ENCODE peak calls at places on chromosomes 7 and 10, in seven cellular contexts. One of them, this sample, is unnamed.

GRCh38 chr7:42144253-42145002 is 92.6 kb downstream of the GLI3 start:
- DNase-seq in NB4: no peak
- DNase-seq in SHP77 treated with DMSO at 0.1 percent for 48 hours: no peak
- DNase-seq in NCI-H1105: no peak
- DNase-seq in neuronal stem cell: no peak
- DNase-seq in activated T-helper 1 cell treated with Interleukin-2 at 50 U/mL for 16 hours: no peak
- DNase-seq in uterus: no peak
- DNase-seq in this sample: no peak

GRCh38 chr7:47420117-47420780 is 161.7 kb downstream of the TNS3 start:
- DNase-seq in neuronal stem cell: no peak
- DNase-seq in NB4: no peak
- DNase-seq in uterus: no peak
- DNase-seq in SHP77 treated with DMSO at 0.1 percent for 48 hours: no peak
- DNase-seq in NCI-H1105: no peak
- DNase-seq in activated T-helper 1 cell treated with Interleukin-2 at 50 U/mL for 16 hours: no peak
- DNase-seq in this sample: no peak

GRCh38 chr10:77049896-77050295 is 587.7 kb downstream of the KCNMA1 start:
- DNase-seq in SHP77 treated with DMSO at 0.1 percent for 48 hours: no peak
- DNase-seq in uterus: no peak
- DNase-seq in activated T-helper 1 cell treated with Interleukin-2 at 50 U/mL for 16 hours: no peak
- DNase-seq in NB4: no peak
- DNase-seq in neuronal stem cell: no peak
- DNase-seq in NCI-H1105: no peak
- DNase-seq in this sample: no peak

GRCh38 chr10:4221315-4221714 is 436.3 kb upstream of the KLF6 start:
- DNase-seq in uterus: no peak
- DNase-seq in neuronal stem cell: no peak
- DNase-seq in NB4: peak; percentile 11
- DNase-seq in activated T-helper 1 cell treated with Interleukin-2 at 50 U/mL for 16 hours: no peak
- DNase-seq in SHP77 treated with DMSO at 0.1 percent for 48 hours: no peak
- DNase-seq in NCI-H1105: no peak
- DNase-seq in this sample: no peak

GRCh38 chr7:7181519-7182155 is 707 bp upstream of the C1GALT1 start:
- DNase-seq in neuronal stem cell: peak; percentile 24
- DNase-seq in NB4: peak; percentile 92
- DNase-seq in SHP77 treated with DMSO at 0.1 percent for 48 hours: no peak
- DNase-seq in activated T-helper 1 cell treated with Interleukin-2 at 50 U/mL for 16 hours: peak; percentile 22
- DNase-seq in uterus: peak; percentile 17
- DNase-seq in NCI-H1105: peak; percentile 29
- DNase-seq in this sample: no peak

GRCh38 chr7:33904680-33905388 is 505 bp upstream of the BMPER start:
- DNase-seq in NCI-H1105: peak; percentile 74
- DNase-seq in activated T-helper 1 cell treated with Interleukin-2 at 50 U/mL for 16 hours: no peak
- DNase-seq in NB4: no peak
- DNase-seq in SHP77 treated with DMSO at 0.1 percent for 48 hours: peak; percentile 40
- DNase-seq in uterus: peak; percentile 56
- DNase-seq in neuronal stem cell: peak; percentile 45
- DNase-seq in this sample: no peak

GRCh38 chr7:154416714-154417113 is 364.5 kb downstream of the DPP6 start:
- DNase-seq in SHP77 treated with DMSO at 0.1 percent for 48 hours: no peak
- DNase-seq in NCI-H1105: no peak
- DNase-seq in uterus: no peak
- DNase-seq in neuronal stem cell: no peak
- DNase-seq in activated T-helper 1 cell treated with Interleukin-2 at 50 U/mL for 16 hours: no peak
- DNase-seq in NB4: no peak
- DNase-seq in this sample: no peak

GRCh38 chr10:48466611-48467240 is 138.1 kb downstream of the ARHGAP22 start:
- DNase-seq in NCI-H1105: no peak
- DNase-seq in neuronal stem cell: no peak
- DNase-seq in SHP77 treated with DMSO at 0.1 percent for 48 hours: no peak
- DNase-seq in activated T-helper 1 cell treated with Interleukin-2 at 50 U/mL for 16 hours: no peak
- DNase-seq in uterus: no peak
- DNase-seq in NB4: no peak
- DNase-seq in this sample: no peak

GRCh38 chr7:119664601-119665000 is 608.4 kb upstream of the KCND2 start:
- DNase-seq in activated T-helper 1 cell treated with Interleukin-2 at 50 U/mL for 16 hours: no peak
- DNase-seq in neuronal stem cell: no peak
- DNase-seq in SHP77 treated with DMSO at 0.1 percent for 48 hours: no peak
- DNase-seq in NB4: no peak
- DNase-seq in NCI-H1105: no peak
- DNase-seq in uterus: no peak
- DNase-seq in this sample: no peak

GRCh38 chr7:1694981-1695511 is 25.0 kb downstream of the ELFN1 start:
- DNase-seq in neuronal stem cell: no peak
- DNase-seq in NCI-H1105: no peak
- DNase-seq in NB4: no peak
- DNase-seq in uterus: no peak
- DNase-seq in SHP77 treated with DMSO at 0.1 percent for 48 hours: no peak
- DNase-seq in activated T-helper 1 cell treated with Interleukin-2 at 50 U/mL for 16 hours: no peak
- DNase-seq in this sample: no peak

GRCh38 chr10:80075781-80076180 is 2.7 kb upstream of the TMEM254 start:
- DNase-seq in activated T-helper 1 cell treated with Interleukin-2 at 50 U/mL for 16 hours: no peak
- DNase-seq in NCI-H1105: no peak
- DNase-seq in SHP77 treated with DMSO at 0.1 percent for 48 hours: no peak
- DNase-seq in uterus: no peak
- DNase-seq in neuronal stem cell: no peak
- DNase-seq in NB4: no peak
- DNase-seq in this sample: no peak

GRCh38 chr7:78760620-78761355 is 692.7 kb downstream of the MAGI2 start:
- DNase-seq in neuronal stem cell: no peak
- DNase-seq in NB4: no peak
- DNase-seq in SHP77 treated with DMSO at 0.1 percent for 48 hours: no peak
- DNase-seq in activated T-helper 1 cell treated with Interleukin-2 at 50 U/mL for 16 hours: no peak
- DNase-seq in uterus: no peak
- DNase-seq in NCI-H1105: no peak
- DNase-seq in this sample: no peak

GRCh38 chr10:31350891-31351290 is 31.9 kb downstream of the ZEB1 start:
- DNase-seq in NB4: no peak
- DNase-seq in SHP77 treated with DMSO at 0.1 percent for 48 hours: no peak
- DNase-seq in uterus: no peak
- DNase-seq in activated T-helper 1 cell treated with Interleukin-2 at 50 U/mL for 16 hours: no peak
- DNase-seq in NCI-H1105: no peak
- DNase-seq in neuronal stem cell: no peak
- DNase-seq in this sample: no peak

GRCh38 chr10:93150289-93150688 is 76.6 kb downstream of the CYP26A1 start:
- DNase-seq in uterus: no peak
- DNase-seq in activated T-helper 1 cell treated with Interleukin-2 at 50 U/mL for 16 hours: no peak
- DNase-seq in NB4: peak; percentile 35
- DNase-seq in neuronal stem cell: no peak
- DNase-seq in NCI-H1105: no peak
- DNase-seq in SHP77 treated with DMSO at 0.1 percent for 48 hours: no peak
- DNase-seq in this sample: no peak

GRCh38 chr10:28509286-28509685 is 23.6 kb upstream of the WAC start:
- DNase-seq in activated T-helper 1 cell treated with Interleukin-2 at 50 U/mL for 16 hours: no peak
- DNase-seq in NB4: no peak
- DNase-seq in SHP77 treated with DMSO at 0.1 percent for 48 hours: no peak
- DNase-seq in uterus: no peak
- DNase-seq in NCI-H1105: no peak
- DNase-seq in neuronal stem cell: no peak
- DNase-seq in this sample: no peak

GRCh38 chr10:102670871-102671434 is 26.7 kb downstream of the TRIM8 start:
- DNase-seq in activated T-helper 1 cell treated with Interleukin-2 at 50 U/mL for 16 hours: no peak
- DNase-seq in SHP77 treated with DMSO at 0.1 percent for 48 hours: no peak
- DNase-seq in NB4: no peak
- DNase-seq in uterus: no peak
- DNase-seq in NCI-H1105: no peak
- DNase-seq in neuronal stem cell: no peak
- DNase-seq in this sample: no peak

GRCh38 chr10:101840102-101840684 is 3.4 kb downstream of the KCNIP2 start:
- DNase-seq in SHP77 treated with DMSO at 0.1 percent for 48 hours: no peak
- DNase-seq in neuronal stem cell: no peak
- DNase-seq in NCI-H1105: no peak
- DNase-seq in uterus: no peak
- DNase-seq in NB4: no peak
- DNase-seq in activated T-helper 1 cell treated with Interleukin-2 at 50 U/mL for 16 hours: no peak
- DNase-seq in this sample: no peak

GRCh38 chr10:95784279-95784913 is 28.4 kb downstream of the ENTPD1 start:
- DNase-seq in activated T-helper 1 cell treated with Interleukin-2 at 50 U/mL for 16 hours: no peak
- DNase-seq in neuronal stem cell: no peak
- DNase-seq in uterus: no peak
- DNase-seq in NB4: no peak
- DNase-seq in SHP77 treated with DMSO at 0.1 percent for 48 hours: peak; percentile 2
- DNase-seq in NCI-H1105: peak; percentile 9
- DNase-seq in this sample: no peak

GRCh38 chr7:28371846-28372245 is 40.5 kb upstream of the CREB5 start:
- DNase-seq in SHP77 treated with DMSO at 0.1 percent for 48 hours: no peak
- DNase-seq in neuronal stem cell: no peak
- DNase-seq in NCI-H1105: no peak
- DNase-seq in NB4: no peak
- DNase-seq in activated T-helper 1 cell treated with Interleukin-2 at 50 U/mL for 16 hours: no peak
- DNase-seq in uterus: no peak
- DNase-seq in this sample: no peak

GRCh38 chr10:14581553-14581952 is 193.1 kb downstream of the FAM107B start:
- DNase-seq in neuronal stem cell: no peak
- DNase-seq in NCI-H1105: no peak
- DNase-seq in SHP77 treated with DMSO at 0.1 percent for 48 hours: no peak
- DNase-seq in activated T-helper 1 cell treated with Interleukin-2 at 50 U/mL for 16 hours: no peak
- DNase-seq in uterus: no peak
- DNase-seq in NB4: no peak
- DNase-seq in this sample: no peak

GRCh38 chr10:101774589-101775272 is 1.2 kb downstream of the FGF8 start:
- DNase-seq in uterus: no peak
- DNase-seq in NCI-H1105: no peak
- DNase-seq in SHP77 treated with DMSO at 0.1 percent for 48 hours: no peak
- DNase-seq in activated T-helper 1 cell treated with Interleukin-2 at 50 U/mL for 16 hours: no peak
- DNase-seq in neuronal stem cell: no peak
- DNase-seq in NB4: no peak
- DNase-seq in this sample: no peak

GRCh38 chr10:80283536-80284199 is 5.8 kb downstream of the MAT1A start:
- DNase-seq in NCI-H1105: no peak
- DNase-seq in NB4: no peak
- DNase-seq in neuronal stem cell: no peak
- DNase-seq in uterus: no peak
- DNase-seq in activated T-helper 1 cell treated with Interleukin-2 at 50 U/mL for 16 hours: no peak
- DNase-seq in SHP77 treated with DMSO at 0.1 percent for 48 hours: no peak
- DNase-seq in this sample: no peak

GRCh38 chr7:113015038-113015645 is 71.5 kb downstream of the GPR85 start:
- DNase-seq in neuronal stem cell: no peak
- DNase-seq in NB4: peak; percentile 46
- DNase-seq in activated T-helper 1 cell treated with Interleukin-2 at 50 U/mL for 16 hours: no peak
- DNase-seq in SHP77 treated with DMSO at 0.1 percent for 48 hours: no peak
- DNase-seq in uterus: no peak
- DNase-seq in NCI-H1105: peak; percentile 8
- DNase-seq in this sample: no peak

GRCh38 chr10:21184216-21184615 is 287.1 kb upstream of the NEBL start:
- DNase-seq in SHP77 treated with DMSO at 0.1 percent for 48 hours: peak; percentile 36
- DNase-seq in uterus: no peak
- DNase-seq in NCI-H1105: no peak
- DNase-seq in activated T-helper 1 cell treated with Interleukin-2 at 50 U/mL for 16 hours: no peak
- DNase-seq in neuronal stem cell: no peak
- DNase-seq in NB4: no peak
- DNase-seq in this sample: no peak

GRCh38 chr7:101990811-101991418 is 173.5 kb downstream of the CUX1 start:
- DNase-seq in uterus: no peak
- DNase-seq in NB4: peak; percentile 60
- DNase-seq in SHP77 treated with DMSO at 0.1 percent for 48 hours: no peak
- DNase-seq in activated T-helper 1 cell treated with Interleukin-2 at 50 U/mL for 16 hours: no peak
- DNase-seq in neuronal stem cell: no peak
- DNase-seq in NCI-H1105: no peak
- DNase-seq in this sample: no peak

GRCh38 chr7:116543664-116544063 is 18.8 kb downstream of the CAV1 start:
- DNase-seq in SHP77 treated with DMSO at 0.1 percent for 48 hours: no peak
- DNase-seq in NB4: no peak
- DNase-seq in neuronal stem cell: no peak
- DNase-seq in NCI-H1105: no peak
- DNase-seq in uterus: no peak
- DNase-seq in activated T-helper 1 cell treated with Interleukin-2 at 50 U/mL for 16 hours: no peak
- DNase-seq in this sample: no peak

GRCh38 chr7:31692451-31692850 is 5.4 kb downstream of the PPP1R17 start:
- DNase-seq in NB4: no peak
- DNase-seq in neuronal stem cell: no peak
- DNase-seq in uterus: no peak
- DNase-seq in SHP77 treated with DMSO at 0.1 percent for 48 hours: no peak
- DNase-seq in NCI-H1105: no peak
- DNase-seq in activated T-helper 1 cell treated with Interleukin-2 at 50 U/mL for 16 hours: no peak
- DNase-seq in this sample: no peak

GRCh38 chr10:47160229-47160908 is 139.6 kb upstream of the GDF10 start:
- DNase-seq in NB4: no peak
- DNase-seq in activated T-helper 1 cell treated with Interleukin-2 at 50 U/mL for 16 hours: no peak
- DNase-seq in SHP77 treated with DMSO at 0.1 percent for 48 hours: no peak
- DNase-seq in NCI-H1105: no peak
- DNase-seq in uterus: no peak
- DNase-seq in neuronal stem cell: no peak
- DNase-seq in this sample: no peak

GRCh38 chr7:27235387-27236052 is 7.1 kb upstream of the EVX1 start:
- DNase-seq in NCI-H1105: peak; percentile 22
- DNase-seq in neuronal stem cell: no peak
- DNase-seq in activated T-helper 1 cell treated with Interleukin-2 at 50 U/mL for 16 hours: no peak
- DNase-seq in uterus: peak; percentile 46
- DNase-seq in SHP77 treated with DMSO at 0.1 percent for 48 hours: no peak
- DNase-seq in NB4: peak; percentile 84
- DNase-seq in this sample: no peak

GRCh38 chr7:20238754-20239324 is 21.7 kb upstream of the MACC1 start:
- DNase-seq in SHP77 treated with DMSO at 0.1 percent for 48 hours: no peak
- DNase-seq in uterus: no peak
- DNase-seq in NB4: no peak
- DNase-seq in neuronal stem cell: no peak
- DNase-seq in activated T-helper 1 cell treated with Interleukin-2 at 50 U/mL for 16 hours: no peak
- DNase-seq in NCI-H1105: no peak
- DNase-seq in this sample: no peak

This sample was measured in NCI-H187 treated with DMSO at 0.1 percent for 48 hours.